ENCODE peak calls at places on chromosomes 12 and 14, in ten cellular contexts. D is heart right ventricle; I is RWPE1; W is lower leg skin; G is dermis blood vessel endothelial cell; Y is T-cell; H is nucleus accumbens; J is T-helper 2 cell treated with Interferon-gamma antibody and Interleukin-4, amounts not matched to agents 5 μg/mL and 100 μg/mL, for 36 hours; K is amygdala; B is HEK293T. T is an unnamed sample.
A peak's percentile ranks its signal among the peaks of the same experiment; 100 is the strongest.

GRCh38 chr14:22849212-22849819 is 12.9 kb downstream of the MMP14 start:
- DNase-seq in B (peak; percentile 9), G (no peak), D (peak; percentile 45), K (no peak), J (no peak), W (peak; percentile 96), Y (no peak), I (peak; percentile 35), H (no peak), T (no peak)

GRCh38 chr12:120540445-120540844 is 6.3 kb downstream of the RNF10 start:
- DNase-seq in J (no peak), W (no peak), Y (no peak), G (no peak), H (no peak), K (no peak), I (no peak), B (no peak), D (no peak), T (no peak)

GRCh38 chr12:130066742-130067141 is 95.5 kb upstream of the FZD10 start:
- DNase-seq in D (no peak), K (no peak), G (no peak), J (no peak), W (no peak), H (no peak), Y (no peak), I (no peak), B (no peak), T (no peak)

GRCh38 chr12:115070313-115070712 is 386.3 kb upstream of the TBX3 start:
- DNase-seq in Y (no peak), J (no peak), H (no peak), K (no peak), B (no peak), G (no peak), I (no peak), D (no peak), W (no peak), T (no peak)

GRCh38 chr12:124816295-124816854 is 47.3 kb downstream of the SCARB1 start:
- DNase-seq in I (no peak), G (no peak), H (peak; percentile 34), D (no peak), K (no peak), W (no peak), J (no peak), Y (no peak), B (no peak), T (no peak)

GRCh38 chr12:110247340-110248095 is 33.5 kb upstream of the ATP2A2 start:
- DNase-seq in G (no peak), H (no peak), W (no peak), Y (no peak), D (no peak), J (no peak), B (no peak), I (peak; percentile 93), K (no peak), T (peak; percentile 67)

GRCh38 chr12:46964496-46965098 is 114.8 kb upstream of the PCED1B start:
- DNase-seq in Y (no peak), D (no peak), B (no peak), W (no peak), H (no peak), J (no peak), I (peak; percentile 68), K (no peak), G (peak; percentile 18), T (no peak)

GRCh38 chr14:99546230-99546879 is 57.7 kb downstream of the CCDC85C start:
- DNase-seq in D (no peak), J (no peak), I (no peak), Y (no peak), W (no peak), G (no peak), H (no peak), K (no peak), B (no peak), T (peak; percentile 51)

GRCh38 chr14:73500360-73500759 is 9.6 kb downstream of the RIOX1 start:
- DNase-seq in K (no peak), B (no peak), G (no peak), W (no peak), D (no peak), I (peak; percentile 46), H (no peak), J (no peak), Y (no peak), T (no peak)

T was measured in pancreas.